ENCODE peak calls at places on chromosomes 12 and 14, in eight cellular contexts. K is suprapubic skin, S is A549, R is adrenal gland, I is transverse colon, B is esophagus squamous epithelium, Z is lower leg skin, U is prostate gland. H is an unnamed sample.

GRCh38 chr14:38261620-38262019 is 5.7 kb upstream of the CLEC14A start:
- DNase-seq in B (no peak), S (no peak), U (no peak), R (no peak), Z (no peak), K (no peak), I (no peak), H (no peak)

GRCh38 chr12:9909724-9910123 is 22.4 kb downstream of the CLEC2A start:
- DNase-seq in U (no peak), Z (no peak), S (no peak), K (no peak), R (no peak), I (no peak), B (no peak), H (no peak)

GRCh38 chr12:67068773-67069450 is 200.2 kb upstream of the CAND1 start:
- DNase-seq in K (no peak), B (no peak), R (peak; percentile 49), I (peak; percentile 64), Z (no peak), U (peak; percentile 60), S (peak; percentile 67), H (no peak)

GRCh38 chr14:58637040-58637390 is 747 bp upstream of the DACT1 start:
- DNase-seq in I (peak; percentile 62), B (no peak), K (no peak), Z (no peak), U (peak; percentile 39), S (peak; percentile 50), R (peak; percentile 29), H (no peak)

GRCh38 chr12:42704810-42705401 is 115.4 kb upstream of the PRICKLE1 start:
- DNase-seq in Z (no peak), R (no peak), S (no peak), K (no peak), B (no peak), U (no peak), I (no peak), H (no peak)

GRCh38 chr12:42810006-42810405 is 220.5 kb upstream of the PRICKLE1 start:
- DNase-seq in B (no peak), R (no peak), Z (no peak), S (no peak), U (no peak), I (no peak), K (no peak), H (no peak)

GRCh38 chr12:124527861-124528561 is 39.4 kb downstream of the NCOR2 start:
- DNase-seq in B (no peak), K (no peak), U (no peak), R (no peak), I (no peak), Z (no peak), S (no peak), H (no peak)

GRCh38 chr14:23441076-23441475 is 5.6 kb upstream of the MYH7 start:
- DNase-seq in Z (no peak), R (no peak), K (no peak), B (no peak), I (no peak), S (no peak), U (no peak), H (no peak)

GRCh38 chr14:42224053-42224888 is 617.6 kb downstream of the LRFN5 start:
- DNase-seq in K (no peak), U (peak; percentile 46), B (no peak), R (peak; percentile 73), S (peak; percentile 65), Z (peak; percentile 51), I (peak; percentile 42), H (peak; percentile 1)

GRCh38 chr14:86091811-86092210 is 561.9 kb downstream of the FLRT2 start:
- DNase-seq in I (no peak), S (no peak), Z (no peak), B (no peak), K (no peak), R (no peak), U (no peak), H (no peak)

GRCh38 chr14:51386983-51387730 is 147.1 kb downstream of the TMX1 start:
- DNase-seq in K (no peak), I (no peak), R (no peak), B (no peak), Z (no peak), U (no peak), S (peak; percentile 9), H (no peak)

GRCh38 chr12:113088971-113089756 is 32.6 kb downstream of the DTX1 start:
- DNase-seq in Z (no peak), B (no peak), U (no peak), R (no peak), K (no peak), S (no peak), I (peak; percentile 28), H (no peak)

GRCh38 chr12:120225200-120225558 is 24.3 kb upstream of the RPLP0 start:
- DNase-seq in U (no peak), K (no peak), Z (no peak), B (no peak), I (peak; percentile 60), S (no peak), R (no peak), H (no peak)

GRCh38 chr14:99688629-99689028 is 4.5 kb downstream of the CYP46A1 start:
- DNase-seq in I (no peak), B (no peak), R (no peak), K (peak; percentile 35), S (no peak), U (no peak), Z (peak; percentile 5), H (no peak)

GRCh38 chr12:117438809-117439208 is 77.4 kb upstream of the NOS1 start:
- DNase-seq in I (no peak), Z (no peak), B (no peak), S (no peak), R (no peak), K (no peak), U (no peak), H (no peak)

DNA sequence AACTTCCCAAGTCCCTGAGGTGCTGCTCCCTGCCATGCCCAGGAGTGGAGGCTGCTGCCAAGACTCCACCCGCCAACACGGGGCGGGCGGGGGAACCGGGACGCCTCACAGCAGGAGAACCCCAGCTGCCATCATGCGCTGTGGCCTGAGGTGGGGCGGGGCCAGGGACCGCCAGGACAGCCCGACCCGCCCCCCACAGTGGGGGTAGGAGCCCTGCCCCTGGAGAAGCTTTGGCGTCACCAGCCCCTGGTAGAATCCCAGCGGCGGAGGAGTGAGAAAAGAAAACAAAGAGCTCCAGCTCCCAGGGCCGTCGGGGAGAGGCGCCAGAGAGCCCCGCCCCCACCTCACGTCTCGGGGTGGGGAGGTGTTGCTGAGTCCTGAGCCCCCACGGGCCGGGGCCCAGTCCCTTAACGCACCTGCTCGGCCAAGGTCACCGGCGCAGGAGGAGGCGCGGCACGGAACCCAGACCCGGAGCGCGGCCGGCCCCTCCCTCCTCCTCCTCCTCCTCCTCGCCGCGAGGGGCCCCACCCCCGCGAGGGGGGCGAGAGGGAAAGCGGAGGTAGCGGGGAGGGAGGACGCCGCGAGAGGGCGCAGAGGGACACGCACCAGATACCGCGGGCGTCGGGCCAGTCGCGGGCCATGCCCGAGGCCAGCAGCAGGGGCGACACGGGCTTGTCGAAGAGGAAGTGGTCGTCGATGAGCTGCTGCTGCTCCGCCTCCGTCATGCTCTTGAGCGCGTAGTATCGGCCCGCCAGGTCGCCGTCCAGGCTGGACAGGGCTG is 1.8 kb downstream of the CKB start:
- DNase-seq in S (peak; percentile 81), K (peak; percentile 84), Z (peak; percentile 72), R (peak; percentile 85), I (peak; percentile 89), U (peak; percentile 85), B (no peak), H (peak; percentile 77)
- TF ChIP-seq POLR2A in S (peak; percentile 19), K (no peak), Z (no peak), R (peak; percentile 33), I (peak; percentile 73), U (peak; percentile 55), B (no peak), H (no peak)

DNA sequence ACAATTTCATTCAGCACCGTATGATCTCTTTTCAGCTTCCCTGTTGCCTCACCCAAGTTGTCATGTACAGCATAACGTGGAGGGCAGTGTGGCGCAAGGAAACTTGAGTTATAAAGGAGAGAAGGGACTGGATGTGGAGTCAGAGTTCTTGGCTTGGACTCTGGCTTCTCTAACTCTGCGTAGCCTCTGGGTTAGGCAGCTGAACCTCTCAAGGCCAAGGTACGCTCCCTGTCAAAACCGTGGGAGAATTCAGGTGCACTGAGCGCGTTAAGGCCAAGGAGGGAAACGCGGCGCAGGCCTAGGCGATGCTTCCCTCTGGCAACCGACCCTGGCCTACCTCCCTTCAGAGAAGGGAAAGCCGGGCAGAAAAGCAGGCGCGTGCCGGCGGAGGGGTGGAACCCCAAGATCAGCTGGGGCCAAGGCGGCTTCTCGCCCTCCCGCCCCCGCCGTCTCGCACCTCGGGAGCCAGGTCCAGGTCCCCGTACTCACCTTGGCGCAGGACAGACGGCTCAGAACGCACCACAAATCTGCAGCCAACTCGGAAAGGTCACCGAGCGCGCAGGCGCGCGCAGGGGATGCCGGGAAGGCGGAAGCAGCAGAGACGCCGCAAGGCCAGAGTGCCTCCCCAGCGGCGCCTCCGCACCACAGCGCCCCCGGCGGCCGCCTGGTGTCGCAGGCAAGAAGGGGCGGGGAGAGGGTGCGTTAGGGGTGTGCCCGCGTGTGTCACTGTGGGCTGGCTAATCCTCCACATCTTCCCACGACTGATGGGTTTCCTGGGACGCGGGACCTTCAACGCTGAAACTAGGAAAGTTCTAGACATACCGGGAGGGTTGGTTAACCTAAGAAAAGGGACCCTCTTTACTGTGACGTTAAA is 7.0 kb upstream of the TDRD9 start:
- DNase-seq in I (peak; percentile 94), R (peak; percentile 91), K (peak; percentile 92), Z (peak; percentile 85), B (peak; percentile 58), S (peak; percentile 93), U (peak; percentile 86), H (peak; percentile 95)
- TF ChIP-seq POLR2A in I (peak; percentile 88), R (peak; percentile 52), K (no peak), Z (no peak), B (no peak), S (peak; percentile 80), U (peak; percentile 64), H (peak; percentile 68)

GRCh38 chr12:31589896-31590729 is 823 bp downstream of the DENND5B start:
- DNase-seq in R (peak; percentile 82), I (peak; percentile 79), Z (peak; percentile 19), U (peak; percentile 40), B (no peak), K (peak; percentile 81), S (peak; percentile 81), H (peak; percentile 48)

GRCh38 chr12:31589582-31589895 is 1.4 kb downstream of the DENND5B start:
- DNase-seq in B (no peak), K (peak; percentile 83), I (no peak), S (no peak), Z (peak; percentile 42), U (no peak), R (no peak), H (no peak)

GRCh38 chr12:31588976-31589375 is 2.0 kb downstream of the DENND5B start:
- DNase-seq in I (no peak), R (no peak), Z (no peak), S (no peak), U (no peak), B (no peak), K (no peak), H (no peak)

GRCh38 chr12:31591308-31591901 is 469 bp upstream of the DENND5B start:
- DNase-seq in K (no peak), Z (no peak), R (peak; percentile 54), U (peak; percentile 6), I (peak; percentile 29), S (peak; percentile 55), B (no peak), H (no peak)

GRCh38 chr12:31590730-31591307 is at the start of gene DENND5B:
- DNase-seq in I (peak; percentile 82), S (peak; percentile 78), R (peak; percentile 83), K (no peak), Z (peak; percentile 26), U (peak; percentile 50), B (no peak), H (peak; percentile 71)
- TF ChIP-seq POLR2A in I (no peak), S (peak; percentile 35), R (peak; percentile 74), K (no peak), Z (no peak), U (no peak), B (no peak), H (peak; percentile 48)

GRCh38 chr14:53956427-53957201 is at the start of gene BMP4:
- DNase-seq in I (peak; percentile 77), Z (peak; percentile 89), S (peak; percentile 59), R (peak; percentile 86), K (peak; percentile 94), U (peak; percentile 70), B (no peak), H (no peak)
- TF ChIP-seq POLR2A in I (peak; percentile 55), Z (no peak), S (peak; percentile 38), R (no peak), K (no peak), U (peak; percentile 55), B (no peak), H (peak; percentile 52)